ENCODE peak calls at places on chromosomes 2 and 18, in nine cellular contexts. M is RWPE2; Z is right cardiac atrium; S is OCI-LY7; E is uterus; J is endodermal cell; W is GM23338; O is naive thymus-derived CD4-positive, alpha-beta T cell; Y is neuronal stem cell. K is an unnamed sample.

GRCh38 chr2:196431076-196431475 is 208.4 kb upstream of the CCDC150 start:
- DNase-seq in Y (no peak), J (no peak), Z (no peak), M (no peak), W (no peak), E (no peak), O (no peak), S (no peak), K (no peak)

GRCh38 chr2:70988726-70989648 is 5.7 kb downstream of the TEX261 start:
- DNase-seq in Z (no peak), E (no peak), O (peak), Y (no peak), W (no peak), M (no peak), J (peak), S (no peak), K (peak)

GRCh38 chr2:183522441-183522840 is 398.2 kb downstream of the NUP35 start:
- DNase-seq in S (no peak), E (no peak), J (no peak), M (no peak), Z (no peak), Y (no peak), O (no peak), W (no peak), K (no peak)

GRCh38 chr2:144362401-144362800 is 157.5 kb downstream of the ZEB2 start:
- DNase-seq in E (no peak), J (no peak), M (no peak), W (no peak), S (no peak), O (no peak), Y (no peak), Z (no peak), K (no peak)

GRCh38 chr2:263774-264492 is at the start of gene SH3YL1:
- DNase-seq in J (peak), S (no peak), Y (no peak), E (no peak), Z (peak), W (peak), M (peak), O (peak), K (peak)

GRCh38 chr2:202014328-202015034 is 19.2 kb upstream of the FZD7 start:
- DNase-seq in E (peak), O (no peak), S (no peak), Y (no peak), M (no peak), Z (no peak), J (no peak), W (no peak), K (no peak)

GRCh38 chr2:15141211-15141610 is 419.9 kb downstream of the NBAS start:
- DNase-seq in Z (no peak), J (no peak), Y (no peak), S (peak), M (no peak), E (no peak), O (no peak), W (no peak), K (no peak)

GRCh38 chr2:237859082-237859433 is 365 bp upstream of the RAMP1 start:
- DNase-seq in Y (no peak), S (no peak), E (no peak), M (no peak), W (peak), J (peak), Z (no peak), O (no peak), K (no peak)

GRCh38 chr2:33229646-33230045 is 246.8 kb upstream of the RASGRP3 start:
- DNase-seq in W (no peak), O (no peak), E (no peak), M (no peak), J (no peak), Z (no peak), S (no peak), Y (no peak), K (no peak)

GRCh38 chr18:28003451-28003850 is 173.5 kb downstream of the CDH2 start:
- DNase-seq in M (no peak), S (no peak), E (no peak), Y (no peak), W (no peak), J (no peak), O (no peak), Z (no peak), K (peak)

GRCh38 chr2:240911641-240912265 is 5.6 kb downstream of the CROCC2 start:
- DNase-seq in S (no peak), E (no peak), Y (no peak), O (no peak), J (no peak), Z (no peak), M (no peak), W (no peak), K (no peak)

GRCh38 chr2:138997849-138998517 is 217.8 kb upstream of the NXPH2 start:
- DNase-seq in Z (no peak), S (no peak), Y (no peak), O (no peak), J (no peak), E (no peak), W (no peak), M (no peak), K (no peak)

GRCh38 chr2:223976635-223977226 is 19.5 kb downstream of the MRPL44 start:
- DNase-seq in J (no peak), Z (no peak), E (no peak), Y (no peak), S (no peak), O (no peak), M (no peak), W (no peak), K (no peak)

GRCh38 chr2:20684581-20685063 is 17.7 kb downstream of the GDF7 start:
- DNase-seq in Y (no peak), M (no peak), W (no peak), O (no peak), S (no peak), Z (no peak), J (no peak), E (no peak), K (no peak)

GRCh38 chr18:48200631-48201336 is 208.4 kb downstream of the ZBTB7C start:
- DNase-seq in E (no peak), M (no peak), O (no peak), W (no peak), Z (no peak), J (no peak), Y (no peak), S (no peak), K (no peak)

GRCh38 chr2:232476791-232477190 is 10.8 kb downstream of the ECEL1 start:
- DNase-seq in J (peak), M (peak), S (no peak), Z (no peak), E (no peak), Y (no peak), W (no peak), O (no peak), K (no peak)

DNA sequence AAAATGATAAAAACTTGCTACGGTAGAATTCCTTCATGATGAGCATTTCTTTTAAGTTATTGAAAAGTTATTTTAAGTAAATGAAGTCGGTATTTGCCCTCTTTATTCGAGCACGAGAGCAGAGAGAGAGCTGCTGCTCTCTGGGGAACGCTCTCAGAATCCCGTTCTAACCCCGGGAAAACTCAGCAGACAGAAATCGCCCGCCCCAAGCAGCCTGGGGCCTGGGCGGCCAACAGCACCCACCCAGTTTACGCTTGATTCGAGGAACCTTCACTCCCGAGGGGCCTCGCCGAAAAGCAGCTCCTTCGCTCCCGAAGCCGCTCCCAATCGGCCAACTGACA is 3.5 kb upstream of the OTX1 start:
- DNase-seq in Y (peak), S (no peak), O (no peak), M (no peak), E (no peak), Z (no peak), W (no peak), J (no peak), K (no peak)
- H3K4me3 ChIP-seq in Y (peak), S (no peak), O (no peak), M (no peak), E (no peak), Z (no peak), W (peak), J (peak), K (peak)

GRCh38 chr18:78126106-78126505 is 853.5 kb upstream of the SALL3 start:
- DNase-seq in M (no peak), E (no peak), W (no peak), O (no peak), S (no peak), Z (no peak), Y (no peak), J (no peak), K (no peak)

GRCh38 chr18:78127041-78127440 is 852.6 kb upstream of the SALL3 start:
- DNase-seq in J (no peak), Z (no peak), S (no peak), M (no peak), W (no peak), Y (no peak), O (no peak), E (no peak), K (no peak)

GRCh38 chr18:78123926-78124797 is 855.5 kb upstream of the SALL3 start:
- DNase-seq in Y (no peak), S (no peak), J (no peak), W (no peak), O (no peak), E (no peak), M (no peak), Z (no peak), K (no peak)

GRCh38 chr18:78125497-78125896 is 854.1 kb upstream of the SALL3 start:
- DNase-seq in Z (no peak), J (no peak), W (no peak), O (no peak), S (no peak), E (no peak), Y (no peak), M (no peak), K (no peak)

DNA sequence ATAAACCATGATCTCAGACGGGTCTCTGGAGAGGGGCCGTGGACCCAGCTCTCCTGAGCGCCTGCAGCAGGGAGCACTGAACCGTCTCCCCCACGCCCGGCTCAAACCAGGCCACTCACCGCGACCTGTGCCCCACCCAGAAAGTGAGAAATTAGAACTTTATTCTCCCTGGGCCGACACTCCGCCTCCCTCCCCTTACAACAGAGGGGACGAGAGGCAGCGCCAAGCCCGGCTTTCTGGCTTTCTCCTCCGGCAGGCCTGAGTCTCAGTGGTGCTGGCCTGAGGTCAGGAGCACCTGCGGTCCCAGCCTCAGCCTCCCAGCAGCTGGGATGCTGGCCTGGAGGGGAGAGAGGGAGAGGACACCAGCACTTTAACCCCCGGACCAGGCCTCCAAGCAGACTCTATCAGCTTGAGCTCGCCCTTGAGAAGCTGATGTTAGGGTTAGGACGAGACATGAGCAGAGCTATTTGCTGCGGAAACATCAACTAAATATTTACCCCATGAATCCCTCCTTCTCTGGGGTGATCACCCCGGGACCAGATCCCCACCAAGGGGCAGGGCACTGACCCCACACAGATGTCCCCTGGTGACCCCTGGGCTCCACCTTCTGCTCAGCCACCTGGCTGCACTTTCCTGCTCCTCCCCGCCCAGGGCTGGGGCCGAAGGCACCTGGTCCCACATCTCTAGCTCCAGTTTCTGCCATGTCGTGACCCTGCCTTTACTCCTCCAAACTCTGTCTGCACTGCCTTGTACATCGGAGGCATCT is 856.3 kb upstream of the SALL3 start:
- DNase-seq in Y (no peak), O (no peak), S (no peak), E (no peak), W (no peak), J (no peak), M (no peak), Z (no peak), K (no peak)
- H3K27ac ChIP-seq in Y (no peak), O (no peak), S (no peak), E (peak), W (no peak), J (no peak), M (no peak), Z (no peak), K (no peak)

GRCh38 chr18:25169701-25170100 is 182.3 kb downstream of the ZNF521 start:
- DNase-seq in E (no peak), S (no peak), Z (no peak), W (no peak), J (no peak), Y (no peak), M (no peak), O (no peak), K (no peak)

GRCh38 chr18:25166113-25166512 is 185.9 kb downstream of the ZNF521 start:
- DNase-seq in W (no peak), E (no peak), Y (no peak), Z (no peak), M (no peak), J (no peak), S (no peak), O (no peak), K (no peak)

GRCh38 chr18:25164211-25164836 is 187.6 kb downstream of the ZNF521 start:
- DNase-seq in M (no peak), E (no peak), O (no peak), Y (no peak), J (no peak), W (no peak), S (peak), Z (no peak), K (no peak)

GRCh38 chr18:25168011-25168410 is 184.0 kb downstream of the ZNF521 start:
- DNase-seq in J (no peak), Y (no peak), W (peak), Z (no peak), E (no peak), O (no peak), S (no peak), M (no peak), K (no peak)

DNA sequence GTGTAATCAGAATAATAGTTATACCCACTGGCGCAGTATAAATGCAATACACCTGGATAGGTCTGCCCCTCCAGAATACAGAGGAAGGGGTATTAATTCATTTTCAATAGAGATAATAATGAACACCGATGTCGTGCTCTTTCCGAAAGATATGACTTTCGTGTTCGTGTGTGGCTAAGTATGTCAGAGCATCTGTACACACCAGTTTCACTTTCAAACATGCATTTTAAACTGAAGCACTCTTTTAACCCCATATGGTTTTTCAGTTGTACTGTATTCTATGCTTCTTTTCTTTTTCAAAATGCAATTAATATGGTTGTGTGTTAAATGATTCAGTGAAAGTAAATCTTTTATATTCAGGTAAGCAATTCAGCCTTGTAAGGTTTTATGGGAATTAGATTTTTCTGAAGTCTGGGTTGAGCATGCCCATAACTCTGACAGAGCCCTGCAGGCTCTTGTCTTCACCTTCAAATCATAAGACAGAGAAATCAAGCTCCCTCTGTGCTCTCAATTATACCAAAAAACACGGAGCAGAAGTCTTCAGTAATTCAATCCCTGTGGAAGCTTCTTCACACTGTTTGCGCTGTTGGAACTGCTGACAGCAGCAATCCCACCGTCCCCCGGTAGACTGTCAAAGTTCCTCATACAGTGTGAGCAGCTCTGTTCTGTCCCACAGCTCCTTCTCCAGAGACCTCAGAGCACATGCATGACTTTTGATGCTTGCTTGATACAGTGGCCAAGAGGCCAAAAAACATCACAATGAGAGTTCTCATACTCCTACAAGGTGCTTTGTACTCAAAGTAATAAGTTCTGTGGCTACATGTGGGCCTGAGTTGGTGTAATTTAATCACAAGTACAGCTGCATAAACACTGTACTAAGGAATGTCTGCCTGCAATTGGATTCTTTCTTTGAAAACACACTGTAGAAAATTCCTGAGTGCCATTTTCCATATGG is 186.9 kb downstream of the ZNF521 start:
- DNase-seq in W (no peak), O (no peak), Z (no peak), M (no peak), J (no peak), Y (no peak), S (no peak), E (no peak), K (no peak)
- H3K4me3 ChIP-seq in W (no peak), O (peak), Z (peak), M (no peak), J (no peak), Y (no peak), S (peak), E (peak), K (peak)

GRCh38 chr2:180258041-180258537 is 251.0 kb upstream of the CWC22 start:
- DNase-seq in W (no peak), S (no peak), E (no peak), Y (no peak), M (no peak), Z (no peak), J (no peak), O (no peak), K (no peak)

GRCh38 chr2:180258579-180258978 is 251.5 kb upstream of the CWC22 start:
- DNase-seq in W (no peak), J (no peak), S (no peak), Z (no peak), E (no peak), Y (no peak), O (no peak), M (no peak), K (no peak)

GRCh38 chr2:180257247-180257646 is 250.2 kb upstream of the CWC22 start:
- DNase-seq in O (no peak), Z (no peak), W (no peak), E (no peak), M (no peak), J (no peak), Y (no peak), S (no peak), K (no peak)

GRCh38 chr2:180255981-180256380 is 248.9 kb upstream of the CWC22 start:
- DNase-seq in O (no peak), E (no peak), Y (no peak), J (no peak), M (no peak), Z (no peak), W (no peak), S (no peak), K (no peak)

GRCh38 chr2:180261976-180262375 is 254.9 kb upstream of the CWC22 start:
- DNase-seq in J (no peak), O (no peak), W (no peak), Y (no peak), S (no peak), Z (no peak), M (no peak), E (no peak), K (no peak)
- H3K27ac ChIP-seq in J (no peak), O (no peak), W (no peak), Y (no peak), S (no peak), Z (no peak), M (no peak), E (no peak), K (no peak)

GRCh38 chr2:235533203-235533602 is 39.4 kb downstream of the AGAP1 start:
- DNase-seq in J (no peak), M (no peak), E (no peak), S (no peak), Y (no peak), Z (no peak), W (no peak), O (no peak), K (no peak)
- H3K4me3 ChIP-seq in J (no peak), M (no peak), E (no peak), S (no peak), Y (no peak), Z (no peak), W (no peak), O (no peak), K (no peak)

GRCh38 chr2:126657636-126658315 is 1.8 kb downstream of the GYPC start:
- DNase-seq in S (peak), O (peak), J (peak), W (peak), E (peak), Y (peak), M (no peak), Z (peak), K (no peak)
- H3K27ac ChIP-seq in S (peak), O (peak), J (peak), W (peak), E (peak), Y (peak), M (no peak), Z (peak), K (no peak)

K was measured in dorsolateral prefrontal cortex.